ENCODE peak calls at places on chromosomes 1 and 21, in nine cellular contexts. J is GM23338, Q is GM23248, I is OCI-LY7, D is HCT116, P is hepatocyte, S is PC-3, N is MM.1S, U is SK-N-SH. Y is an unnamed sample.
A peak's percentile ranks its signal among the peaks of the same experiment; 100 is the strongest.

GRCh38 chr1:91781916-91782622 is 103.9 kb downstream of the TGFBR3 start:
- DNase-seq in J (no peak), Q (no peak), I (no peak), D (no peak), P (no peak), S (no peak), N (no peak), U (no peak), Y (no peak)

GRCh38 chr21:23402929-23403520 is 2204.3 kb downstream of the MRPL39 start:
- DNase-seq in J (no peak), Q (no peak), I (no peak), D (no peak), P (no peak), S (no peak), N (no peak), U (peak; percentile 25), Y (no peak)

GRCh38 chr1:36327421-36328087 is 4.1 kb upstream of the EVA1B start:
- DNase-seq in J (no peak), Q (peak; percentile 74), I (no peak), D (no peak), P (no peak), S (peak; percentile 54), N (no peak), U (no peak), Y (no peak)

GRCh38 chr1:33358114-33358770 is 37.3 kb upstream of the A3GALT2 start:
- DNase-seq in J (no peak), Q (no peak), I (no peak), D (no peak), P (no peak), S (no peak), N (no peak), U (no peak), Y (peak; percentile 40)

GRCh38 chr1:221801773-221802516 is 60.1 kb upstream of the DUSP10 start:
- DNase-seq in J (peak; percentile 26), Q (peak; percentile 83), I (no peak), D (no peak), P (peak; percentile 13), S (peak; percentile 88), N (no peak), U (no peak), Y (peak; percentile 27)

GRCh38 chr1:83497563-83497962 is 501.4 kb downstream of the TTLL7 start:
- DNase-seq in J (peak; percentile 53), Q (peak; percentile 24), I (no peak), D (no peak), P (no peak), S (peak; percentile 13), N (no peak), U (no peak), Y (peak; percentile 35)

GRCh38 chr1:245306628-245307410 is 152.0 kb downstream of the KIF26B start:
- DNase-seq in J (no peak), Q (no peak), I (no peak), D (no peak), P (no peak), S (no peak), N (no peak), U (peak; percentile 65), Y (no peak)

GRCh38 chr1:9352364-9353140 is 59.9 kb downstream of the SPSB1 start:
- DNase-seq in J (peak; percentile 45), Q (no peak), I (no peak), D (no peak), P (no peak), S (no peak), N (no peak), U (no peak), Y (peak; percentile 50)

GRCh38 chr1:44650159-44650831 is 24.0 kb downstream of the TMEM53 start:
- DNase-seq in J (peak; percentile 47), Q (no peak), I (no peak), D (no peak), P (peak; percentile 77), S (no peak), N (no peak), U (peak; percentile 81), Y (peak; percentile 88)

GRCh38 chr1:160542303-160542945 is 19.4 kb upstream of the SLAMF6 start:
- DNase-seq in J (no peak), Q (no peak), I (no peak), D (no peak), P (peak; percentile 54), S (no peak), N (no peak), U (no peak), Y (no peak)

GRCh38 chr21:37207441-37208009 is 59.6 kb downstream of the VPS26C start:
- DNase-seq in J (no peak), Q (peak; percentile 77), I (no peak), D (peak; percentile 59), P (no peak), S (peak; percentile 47), N (peak; percentile 53), U (peak; percentile 47), Y (no peak)

GRCh38 chr1:30085814-30086770 is 637.3 kb downstream of the MATN1 start:
- DNase-seq in J (peak; percentile 93), Q (peak; percentile 50), I (peak; percentile 33), D (no peak), P (peak; percentile 85), S (peak; percentile 36), N (no peak), U (peak; percentile 93), Y (peak; percentile 96)

GRCh38 chr1:92085727-92086126 is 5.6 kb downstream of the BTBD8 start:
- DNase-seq in J (peak; percentile 30), Q (peak; percentile 32), I (no peak), D (peak; percentile 10), P (no peak), S (no peak), N (no peak), U (no peak), Y (peak; percentile 9)

GRCh38 chr1:109787211-109787844 is 23.6 kb upstream of the EPS8L3 start:
- DNase-seq in J (no peak), Q (peak; percentile 43), I (no peak), D (peak; percentile 42), P (no peak), S (peak; percentile 90), N (no peak), U (peak; percentile 10), Y (no peak)

GRCh38 chr1:197782719-197783328 is 7.5 kb upstream of the DENND1B start:
- DNase-seq in J (no peak), Q (peak; percentile 17), I (no peak), D (no peak), P (no peak), S (no peak), N (no peak), U (no peak), Y (no peak)

GRCh38 chr1:103514920-103515503 is 10.5 kb upstream of the RNPC3 start:
- DNase-seq in J (peak; percentile 60), Q (peak; percentile 69), I (peak; percentile 55), D (peak; percentile 35), P (peak; percentile 54), S (peak; percentile 67), N (peak; percentile 58), U (peak; percentile 9), Y (peak; percentile 53)

GRCh38 chr21:31526040-31526439 is 133.5 kb upstream of the SOD1 start:
- DNase-seq in J (peak; percentile 33), Q (no peak), I (no peak), D (no peak), P (no peak), S (peak; percentile 47), N (no peak), U (no peak), Y (no peak)

DNA sequence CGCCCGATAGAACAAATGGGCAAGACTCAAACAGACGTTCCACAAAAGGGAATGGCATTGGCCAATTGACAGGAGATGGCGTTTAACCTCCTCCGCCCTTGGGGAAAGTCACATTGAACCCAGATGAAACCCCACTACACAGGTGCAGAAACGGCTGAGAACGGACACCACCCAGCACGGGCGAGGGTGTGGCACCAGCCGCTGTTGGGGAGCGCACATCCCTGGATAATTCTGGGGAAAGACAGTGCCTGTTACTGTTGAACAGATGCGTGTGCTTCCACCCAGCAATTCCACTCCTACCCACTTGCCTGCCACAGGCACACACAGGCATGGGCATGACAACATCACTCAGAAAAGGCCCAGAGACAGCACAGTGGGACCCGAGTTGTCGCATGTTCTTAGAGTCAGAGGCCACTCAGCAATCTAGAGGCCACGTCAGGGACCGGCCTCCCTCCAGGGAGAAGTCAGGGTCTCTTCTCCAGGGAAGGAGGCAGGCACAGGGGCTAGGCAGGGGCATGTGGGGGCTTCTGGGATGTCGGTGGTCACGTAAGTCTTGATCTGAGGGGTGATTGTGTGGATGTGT is 15.2 kb downstream of the PRXL2B start:
- DNase-seq in J (no peak), Q (no peak), I (no peak), D (no peak), P (no peak), S (no peak), N (no peak), U (no peak), Y (no peak)
- TF ChIP-seq EZH2phosphoT487 in J (no peak), Q (no peak), I (no peak), D (no peak), P (no peak), S (no peak), N (no peak), U (no peak), Y (no peak)

DNA sequence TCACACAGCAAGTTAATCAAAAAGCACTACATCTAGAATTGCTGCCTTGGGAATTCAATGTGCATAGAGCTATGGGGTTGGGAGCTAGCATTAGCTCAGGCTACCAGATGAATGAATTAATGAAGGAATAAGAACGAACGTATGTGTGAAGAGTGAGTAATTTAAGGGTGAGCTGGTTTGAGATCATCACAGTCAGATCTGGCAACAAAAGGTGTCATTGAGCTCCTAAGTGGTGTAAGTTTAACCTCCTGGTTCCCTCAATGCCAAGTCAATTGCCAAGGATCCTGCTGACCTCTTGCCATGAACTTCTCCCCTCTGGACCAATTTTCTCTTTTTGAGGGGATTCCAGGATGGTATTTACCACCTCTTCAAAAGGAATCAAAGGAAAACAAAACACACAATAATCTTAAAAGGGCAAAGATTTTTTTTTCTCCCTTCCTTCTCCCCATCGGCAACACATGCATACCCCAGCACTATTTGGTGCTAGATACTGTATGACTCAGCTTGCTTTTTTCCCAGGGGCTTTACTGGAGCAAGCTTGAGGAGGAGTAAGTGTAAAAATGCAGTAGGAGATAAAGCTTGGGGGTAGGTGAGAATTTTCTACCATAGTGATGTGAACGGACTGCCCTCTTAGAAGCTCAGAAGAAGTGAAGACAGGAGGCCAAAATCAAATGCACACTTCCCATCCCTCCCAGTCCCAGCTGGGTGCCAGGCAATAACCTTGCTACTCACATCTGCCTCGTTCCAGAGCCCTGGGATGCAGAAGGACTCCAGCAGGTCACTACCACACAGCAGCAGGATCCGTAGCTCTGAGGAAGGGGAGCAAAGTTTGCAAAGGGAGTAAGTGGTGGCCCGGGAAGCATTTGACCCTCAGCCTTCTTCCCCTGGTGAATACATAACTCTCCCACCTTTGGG is 92.0 kb downstream of the LAMC2 start:
- DNase-seq in J (no peak), Q (peak; percentile 70), I (no peak), D (no peak), P (no peak), S (no peak), N (no peak), U (no peak), Y (no peak)
- H3K27ac ChIP-seq in J (peak overlapping the region; percentile 88), Q (peak overlapping the region; percentile 99), I (no peak overlapping the region), D (no peak overlapping the region), P (peak overlapping the region; percentile 68), S (peak overlapping the region; percentile 91), N (no peak overlapping the region), U (peak overlapping the region; percentile 64), Y (no peak overlapping the region)

GRCh38 chr21:43370888-43371570 is 55.9 kb downstream of the SIK1 start:
- DNase-seq in J (peak; percentile 57), Q (no peak), I (no peak), D (no peak), P (no peak), S (no peak), N (no peak), U (no peak), Y (no peak)
- H3K4me2 ChIP-seq in J (peak overlapping the region; percentile 9), Q (no peak overlapping the region), I (no peak overlapping the region), D (no peak overlapping the region), P (no peak overlapping the region), S (no peak overlapping the region), N (no peak overlapping the region), U (no peak overlapping the region), Y (no peak overlapping the region)

GRCh38 chr1:7218210-7218832 is 433.1 kb downstream of the CAMTA1 start:
- DNase-seq in J (peak; percentile 78), Q (peak; percentile 57), I (peak; percentile 55), D (peak; percentile 51), P (peak; percentile 47), S (peak; percentile 69), N (peak; percentile 37), U (peak; percentile 67), Y (peak; percentile 65)
- TF ChIP-seq EZH2phosphoT487 in J (no peak), Q (no peak), I (no peak), D (no peak), P (no peak), S (no peak), N (no peak), U (no peak), Y (no peak)

Y was measured in neural progenitor cell.